ENCODE peak calls at places on chromosomes 3 and 15, in four cellular contexts. D, L, K and V are unnamed samples.

GRCh38 chr15:78055923-78056713 is 21.4 kb downstream of the TBC1D2B start:
- DNase-seq in D (no peak), L (peak), K (no peak), V (peak)

GRCh38 chr15:41241251-41241964 is 10.3 kb downstream of the CHP1 start:
- DNase-seq in D (peak), L (no peak), K (no peak), V (peak)

GRCh38 chr15:100515758-100516157 is 13.0 kb downstream of the CERS3 start:
- DNase-seq in D (no peak), L (no peak), K (peak), V (no peak)

GRCh38 chr3:190644035-190644434 is 130.2 kb downstream of the IL1RAP start:
- DNase-seq in D (no peak), L (no peak), K (no peak), V (no peak)

GRCh38 chr15:88861621-88862020 is 33.7 kb downstream of the HAPLN3 start:
- DNase-seq in D (no peak), L (no peak), K (no peak), V (no peak)

GRCh38 chr15:33226559-33227181 is 32.2 kb upstream of the FMN1 start:
- DNase-seq in D (peak), L (no peak), K (no peak), V (peak)

GRCh38 chr15:91075761-91076160 is 24.3 kb upstream of the SV2B start:
- DNase-seq in D (no peak), L (no peak), K (no peak), V (no peak)

GRCh38 chr3:136237103-136237502 is 13.0 kb upstream of the PCCB start:
- DNase-seq in D (no peak), L (no peak), K (no peak), V (no peak)

GRCh38 chr3:181613813-181614212 is 97.9 kb upstream of the SOX2 start:
- DNase-seq in D (no peak), L (no peak), K (no peak), V (no peak)

GRCh38 chr15:62326460-62327011 is 161.5 kb upstream of the C2CD4B start:
- DNase-seq in D (no peak), L (no peak), K (no peak), V (no peak)

GRCh38 chr3:100396967-100397366 is 3.9 kb downstream of the TOMM70 start:
- DNase-seq in D (no peak), L (no peak), K (no peak), V (no peak)

GRCh38 chr3:100401674-100402036 is 316 bp downstream of the LNP1 start:
- DNase-seq in D (no peak), L (peak), K (peak), V (peak)

GRCh38 chr3:100400424-100400781 is 486 bp downstream of the TOMM70 start:
- DNase-seq in D (no peak), L (no peak), K (peak), V (no peak)

GRCh38 chr3:100400782-100401673 is at the start of the genes LNP1 and TOMM70:
- DNase-seq in D (peak), L (peak), K (peak), V (peak)

DNA sequence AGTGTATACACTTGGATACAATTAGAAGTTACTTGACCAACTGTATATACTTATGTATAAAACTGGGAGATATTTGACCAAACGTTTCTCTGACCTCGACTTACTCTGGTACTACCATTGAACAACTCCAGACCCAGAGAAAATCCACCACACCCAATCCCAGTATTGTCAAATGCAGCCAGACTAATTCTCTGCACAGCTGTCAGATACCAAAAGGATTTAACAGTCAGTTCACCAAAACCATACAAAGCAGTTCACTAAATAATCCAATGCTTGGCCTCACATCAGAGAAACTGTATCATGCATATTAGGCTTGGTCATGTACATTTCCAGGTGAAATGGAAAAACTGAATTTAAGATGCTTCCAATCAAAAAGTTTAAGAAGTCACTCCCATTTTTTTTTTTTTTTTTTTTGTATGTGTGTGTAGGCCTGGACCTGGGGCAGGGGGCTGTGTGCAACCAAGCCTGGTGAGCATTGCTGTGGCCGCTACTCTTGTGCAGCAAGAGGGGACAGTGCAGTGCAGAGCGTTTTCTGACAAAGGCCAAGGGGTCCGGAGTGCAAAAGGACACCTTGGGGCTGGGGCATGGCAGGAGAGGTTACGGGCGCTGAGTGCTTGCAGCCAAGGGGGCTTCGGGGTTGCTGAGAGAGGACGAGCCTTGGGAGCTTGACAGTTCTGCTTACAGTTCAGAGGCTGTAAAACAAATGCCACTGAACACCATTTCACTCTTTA is 1.4 kb downstream of the TOMM70 start:
- DNase-seq in D (no peak), L (no peak), K (no peak), V (no peak)
- H3K27ac ChIP-seq in D (no peak), L (no peak), K (peak), V (no peak)

GRCh38 chr3:100575704-100576103 is 33.7 kb upstream of the ADGRG7 start:
- DNase-seq in D (no peak), L (no peak), K (no peak), V (no peak)
- H3K4me3 ChIP-seq in D (no peak), L (no peak), K (no peak), V (no peak)

DNA sequence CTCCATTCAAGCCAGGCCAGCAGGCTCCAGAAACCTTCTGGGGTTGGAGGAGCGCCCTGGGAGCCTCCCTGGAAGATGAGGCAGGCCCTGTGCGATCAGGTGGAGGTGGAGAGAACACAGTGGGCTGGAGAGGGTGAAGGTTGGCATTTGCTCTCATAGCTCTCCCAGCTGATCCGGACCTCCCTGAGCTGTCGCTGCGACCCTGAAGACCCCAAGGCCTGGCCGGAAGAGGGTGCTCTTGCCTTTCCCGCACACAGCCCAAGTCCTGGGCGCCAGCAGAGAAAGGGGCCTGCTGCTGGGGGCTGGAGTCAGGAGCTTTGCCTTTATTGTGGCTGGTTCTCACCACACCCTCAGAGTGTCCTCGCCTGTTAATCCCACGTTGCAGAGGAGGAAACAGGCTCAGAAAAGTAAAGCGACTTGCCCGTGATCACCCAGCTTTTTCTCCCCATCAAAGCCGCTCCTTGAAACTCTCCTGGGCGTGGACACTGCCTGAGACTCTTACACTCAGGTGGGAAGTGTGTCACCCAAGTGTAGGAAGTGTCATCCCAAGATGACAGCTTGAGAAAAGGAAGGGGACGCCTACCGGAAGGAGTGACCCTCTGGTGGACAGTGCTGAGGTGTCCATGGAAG is 8.6 kb upstream of the RPL29 start:
- DNase-seq in D (no peak), L (no peak), K (peak), V (no peak)
- TF ChIP-seq CTCF in D (no peak), L (no peak), K (peak), V (no peak)

DNA sequence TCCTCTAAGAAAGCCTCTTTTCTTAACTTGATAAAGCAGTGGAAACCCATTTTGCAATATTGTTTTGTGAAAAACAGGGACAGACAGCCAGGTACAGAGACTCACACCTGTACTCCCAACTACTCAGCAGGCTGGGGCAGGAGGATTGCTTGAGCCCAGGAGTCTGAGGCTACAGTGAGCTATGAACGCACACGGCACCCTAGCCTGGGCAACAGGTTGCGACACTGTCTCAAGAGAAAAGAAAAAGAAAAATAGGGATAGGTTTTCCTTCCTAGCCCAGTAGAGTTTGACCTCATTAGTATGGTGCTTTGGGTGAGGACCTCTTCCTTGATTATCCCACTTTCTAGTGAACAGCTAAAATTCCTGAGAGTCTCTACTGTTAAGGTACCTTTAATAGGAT is 17.5 kb upstream of the YEATS2 start:
- DNase-seq in D (no peak), L (no peak), K (no peak), V (no peak)
- H3K27ac ChIP-seq in D (no peak), L (no peak), K (no peak), V (no peak)

DNA sequence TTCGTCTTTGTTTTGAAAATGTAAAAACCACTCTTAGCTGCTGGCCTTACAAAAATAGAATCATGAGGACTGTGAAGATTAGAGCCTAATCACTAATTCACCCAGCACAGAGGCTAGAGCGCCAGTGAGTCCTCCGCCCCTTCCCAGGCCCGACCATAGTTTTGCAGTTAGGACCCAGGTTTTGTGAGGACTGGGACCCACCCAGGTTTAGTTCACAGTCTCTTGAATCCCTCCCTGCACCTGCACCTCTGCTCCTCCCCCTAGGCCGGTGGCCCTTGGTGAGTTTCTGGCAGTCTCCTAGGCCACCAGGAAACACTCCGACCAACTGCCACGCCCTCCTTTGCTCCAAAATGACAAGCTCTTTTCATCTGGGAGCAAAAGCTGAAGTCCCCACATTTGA is 136.0 kb upstream of the CCDC54 start:
- DNase-seq in D (peak), L (no peak), K (no peak), V (peak)
- H3K4me3 ChIP-seq in D (peak), L (peak), K (peak), V (peak)

GRCh38 chr3:59326246-59327024 is 276.6 kb upstream of the CFAP20DC start:
- DNase-seq in D (no peak), L (no peak), K (no peak), V (no peak)
- TF ChIP-seq CTCF in D (no peak), L (no peak), K (no peak), V (no peak)